ENCODE peak calls at places on chromosomes 2 and 18, in seven cellular contexts. One of them, this sample, is unnamed.

GRCh38 chr2:85921659-85922058 is 32.9 kb upstream of the ST3GAL5 start:
- DNase-seq in ureter: no peak
- DNase-seq in activated CD4-positive, alpha-beta T cell treated with anti-CD3 and anti-CD28 coated beads for 24 hours: no peak
- DNase-seq in T-helper 1 cell: no peak
- DNase-seq in NCI-H510A treated with DMSO at 0.1 percent for 48 hours: no peak
- DNase-seq in stimulated activated CD8-positive, alpha-beta memory T cell treated with anti-CD3 and anti-CD28 coated beads, Interleukin-7, amount 100 ng/mL, for 4 hours: no peak
- DNase-seq in upper lobe of right lung: no peak
- DNase-seq in this sample: no peak

GRCh38 chr2:218015831-218016521 is 13.2 kb upstream of the TNS1 start:
- DNase-seq in ureter: no peak
- DNase-seq in activated CD4-positive, alpha-beta T cell treated with anti-CD3 and anti-CD28 coated beads for 24 hours: no peak
- DNase-seq in T-helper 1 cell: no peak
- DNase-seq in NCI-H510A treated with DMSO at 0.1 percent for 48 hours: no peak
- DNase-seq in stimulated activated CD8-positive, alpha-beta memory T cell treated with anti-CD3 and anti-CD28 coated beads, Interleukin-7, amount 100 ng/mL, for 4 hours: no peak
- DNase-seq in upper lobe of right lung: no peak
- DNase-seq in this sample: no peak

GRCh38 chr18:47758000-47758399 is 172.5 kb downstream of the SMAD2 start:
- DNase-seq in ureter: no peak
- DNase-seq in activated CD4-positive, alpha-beta T cell treated with anti-CD3 and anti-CD28 coated beads for 24 hours: no peak
- DNase-seq in T-helper 1 cell: no peak
- DNase-seq in NCI-H510A treated with DMSO at 0.1 percent for 48 hours: no peak
- DNase-seq in stimulated activated CD8-positive, alpha-beta memory T cell treated with anti-CD3 and anti-CD28 coated beads, Interleukin-7, amount 100 ng/mL, for 4 hours: no peak
- DNase-seq in upper lobe of right lung: no peak
- DNase-seq in this sample: no peak

GRCh38 chr2:159744363-159744762 is 32.1 kb downstream of the MARCHF7 start:
- DNase-seq in ureter: no peak
- DNase-seq in activated CD4-positive, alpha-beta T cell treated with anti-CD3 and anti-CD28 coated beads for 24 hours: no peak
- DNase-seq in T-helper 1 cell: no peak
- DNase-seq in NCI-H510A treated with DMSO at 0.1 percent for 48 hours: no peak
- DNase-seq in stimulated activated CD8-positive, alpha-beta memory T cell treated with anti-CD3 and anti-CD28 coated beads, Interleukin-7, amount 100 ng/mL, for 4 hours: no peak
- DNase-seq in upper lobe of right lung: no peak
- DNase-seq in this sample: peak; percentile 32

GRCh38 chr2:86254576-86255538 is 55.6 kb downstream of the MRPL35 start:
- DNase-seq in ureter: peak; percentile 63
- DNase-seq in activated CD4-positive, alpha-beta T cell treated with anti-CD3 and anti-CD28 coated beads for 24 hours: no peak
- DNase-seq in T-helper 1 cell: no peak
- DNase-seq in NCI-H510A treated with DMSO at 0.1 percent for 48 hours: peak; percentile 20
- DNase-seq in stimulated activated CD8-positive, alpha-beta memory T cell treated with anti-CD3 and anti-CD28 coated beads, Interleukin-7, amount 100 ng/mL, for 4 hours: no peak
- DNase-seq in upper lobe of right lung: no peak
- DNase-seq in this sample: no peak

GRCh38 chr18:60894254-60894945 is 438.8 kb upstream of the CDH20 start:
- DNase-seq in ureter: no peak
- DNase-seq in activated CD4-positive, alpha-beta T cell treated with anti-CD3 and anti-CD28 coated beads for 24 hours: no peak
- DNase-seq in T-helper 1 cell: no peak
- DNase-seq in NCI-H510A treated with DMSO at 0.1 percent for 48 hours: no peak
- DNase-seq in stimulated activated CD8-positive, alpha-beta memory T cell treated with anti-CD3 and anti-CD28 coated beads, Interleukin-7, amount 100 ng/mL, for 4 hours: no peak
- DNase-seq in upper lobe of right lung: no peak
- DNase-seq in this sample: no peak

GRCh38 chr2:75790790-75791467 is 80.2 kb upstream of the GCFC2 start:
- DNase-seq in ureter: no peak
- DNase-seq in activated CD4-positive, alpha-beta T cell treated with anti-CD3 and anti-CD28 coated beads for 24 hours: no peak
- DNase-seq in T-helper 1 cell: no peak
- DNase-seq in NCI-H510A treated with DMSO at 0.1 percent for 48 hours: no peak
- DNase-seq in stimulated activated CD8-positive, alpha-beta memory T cell treated with anti-CD3 and anti-CD28 coated beads, Interleukin-7, amount 100 ng/mL, for 4 hours: no peak
- DNase-seq in upper lobe of right lung: no peak
- DNase-seq in this sample: no peak

GRCh38 chr2:52861606-52862005 is 906.0 kb upstream of the CHAC2 start:
- DNase-seq in ureter: no peak
- DNase-seq in activated CD4-positive, alpha-beta T cell treated with anti-CD3 and anti-CD28 coated beads for 24 hours: no peak
- DNase-seq in T-helper 1 cell: no peak
- DNase-seq in NCI-H510A treated with DMSO at 0.1 percent for 48 hours: no peak
- DNase-seq in stimulated activated CD8-positive, alpha-beta memory T cell treated with anti-CD3 and anti-CD28 coated beads, Interleukin-7, amount 100 ng/mL, for 4 hours: no peak
- DNase-seq in upper lobe of right lung: no peak
- DNase-seq in this sample: no peak

GRCh38 chr2:39488450-39488849 is 51.4 kb upstream of the MAP4K3 start:
- DNase-seq in ureter: no peak
- DNase-seq in activated CD4-positive, alpha-beta T cell treated with anti-CD3 and anti-CD28 coated beads for 24 hours: no peak
- DNase-seq in T-helper 1 cell: no peak
- DNase-seq in NCI-H510A treated with DMSO at 0.1 percent for 48 hours: no peak
- DNase-seq in stimulated activated CD8-positive, alpha-beta memory T cell treated with anti-CD3 and anti-CD28 coated beads, Interleukin-7, amount 100 ng/mL, for 4 hours: no peak
- DNase-seq in upper lobe of right lung: no peak
- DNase-seq in this sample: peak; percentile 93

GRCh38 chr2:230097841-230098240 is 29.1 kb upstream of the SLC16A14 start:
- DNase-seq in ureter: no peak
- DNase-seq in activated CD4-positive, alpha-beta T cell treated with anti-CD3 and anti-CD28 coated beads for 24 hours: no peak
- DNase-seq in T-helper 1 cell: no peak
- DNase-seq in NCI-H510A treated with DMSO at 0.1 percent for 48 hours: no peak
- DNase-seq in stimulated activated CD8-positive, alpha-beta memory T cell treated with anti-CD3 and anti-CD28 coated beads, Interleukin-7, amount 100 ng/mL, for 4 hours: no peak
- DNase-seq in upper lobe of right lung: no peak
- DNase-seq in this sample: no peak

GRCh38 chr2:210072922-210073509 is 70.6 kb downstream of the RPE start:
- DNase-seq in ureter: no peak
- DNase-seq in activated CD4-positive, alpha-beta T cell treated with anti-CD3 and anti-CD28 coated beads for 24 hours: no peak
- DNase-seq in T-helper 1 cell: peak; percentile 8
- DNase-seq in NCI-H510A treated with DMSO at 0.1 percent for 48 hours: no peak
- DNase-seq in stimulated activated CD8-positive, alpha-beta memory T cell treated with anti-CD3 and anti-CD28 coated beads, Interleukin-7, amount 100 ng/mL, for 4 hours: no peak
- DNase-seq in upper lobe of right lung: no peak
- DNase-seq in this sample: peak; percentile 38

GRCh38 chr2:134999536-134999935 is 47.7 kb downstream of the MAP3K19 start:
- DNase-seq in ureter: no peak
- DNase-seq in activated CD4-positive, alpha-beta T cell treated with anti-CD3 and anti-CD28 coated beads for 24 hours: no peak
- DNase-seq in T-helper 1 cell: no peak
- DNase-seq in NCI-H510A treated with DMSO at 0.1 percent for 48 hours: no peak
- DNase-seq in stimulated activated CD8-positive, alpha-beta memory T cell treated with anti-CD3 and anti-CD28 coated beads, Interleukin-7, amount 100 ng/mL, for 4 hours: no peak
- DNase-seq in upper lobe of right lung: no peak
- DNase-seq in this sample: no peak

GRCh38 chr18:43886341-43886740 is 609.1 kb upstream of the SYT4 start:
- DNase-seq in ureter: no peak
- DNase-seq in activated CD4-positive, alpha-beta T cell treated with anti-CD3 and anti-CD28 coated beads for 24 hours: no peak
- DNase-seq in T-helper 1 cell: no peak
- DNase-seq in NCI-H510A treated with DMSO at 0.1 percent for 48 hours: no peak
- DNase-seq in stimulated activated CD8-positive, alpha-beta memory T cell treated with anti-CD3 and anti-CD28 coated beads, Interleukin-7, amount 100 ng/mL, for 4 hours: no peak
- DNase-seq in upper lobe of right lung: no peak
- DNase-seq in this sample: no peak

GRCh38 chr18:24271381-24272331 is 126.0 kb downstream of the OSBPL1A start:
- DNase-seq in ureter: peak; percentile 69
- DNase-seq in activated CD4-positive, alpha-beta T cell treated with anti-CD3 and anti-CD28 coated beads for 24 hours: no peak
- DNase-seq in T-helper 1 cell: peak; percentile 19
- DNase-seq in NCI-H510A treated with DMSO at 0.1 percent for 48 hours: peak; percentile 42
- DNase-seq in stimulated activated CD8-positive, alpha-beta memory T cell treated with anti-CD3 and anti-CD28 coated beads, Interleukin-7, amount 100 ng/mL, for 4 hours: no peak
- DNase-seq in upper lobe of right lung: peak; percentile 92
- DNase-seq in this sample: peak; percentile 60

GRCh38 chr18:76274470-76275289 is 220.4 kb downstream of the ZNF516 start:
- DNase-seq in ureter: no peak
- DNase-seq in activated CD4-positive, alpha-beta T cell treated with anti-CD3 and anti-CD28 coated beads for 24 hours: no peak
- DNase-seq in T-helper 1 cell: no peak
- DNase-seq in NCI-H510A treated with DMSO at 0.1 percent for 48 hours: peak; percentile 67
- DNase-seq in stimulated activated CD8-positive, alpha-beta memory T cell treated with anti-CD3 and anti-CD28 coated beads, Interleukin-7, amount 100 ng/mL, for 4 hours: no peak
- DNase-seq in upper lobe of right lung: no peak
- DNase-seq in this sample: no peak

GRCh38 chr18:64090876-64091275 is 58.0 kb downstream of the LINC00305 start:
- DNase-seq in ureter: no peak
- DNase-seq in activated CD4-positive, alpha-beta T cell treated with anti-CD3 and anti-CD28 coated beads for 24 hours: no peak
- DNase-seq in T-helper 1 cell: no peak
- DNase-seq in NCI-H510A treated with DMSO at 0.1 percent for 48 hours: no peak
- DNase-seq in stimulated activated CD8-positive, alpha-beta memory T cell treated with anti-CD3 and anti-CD28 coated beads, Interleukin-7, amount 100 ng/mL, for 4 hours: no peak
- DNase-seq in upper lobe of right lung: no peak
- DNase-seq in this sample: no peak

GRCh38 chr2:213279961-213280360 is 4.3 kb upstream of the SPAG16 start:
- DNase-seq in ureter: no peak
- DNase-seq in activated CD4-positive, alpha-beta T cell treated with anti-CD3 and anti-CD28 coated beads for 24 hours: no peak
- DNase-seq in T-helper 1 cell: no peak
- DNase-seq in NCI-H510A treated with DMSO at 0.1 percent for 48 hours: no peak
- DNase-seq in stimulated activated CD8-positive, alpha-beta memory T cell treated with anti-CD3 and anti-CD28 coated beads, Interleukin-7, amount 100 ng/mL, for 4 hours: no peak
- DNase-seq in upper lobe of right lung: no peak
- DNase-seq in this sample: no peak

GRCh38 chr18:43159091-43159490 is 43.6 kb upstream of the RIT2 start:
- DNase-seq in ureter: no peak
- DNase-seq in activated CD4-positive, alpha-beta T cell treated with anti-CD3 and anti-CD28 coated beads for 24 hours: no peak
- DNase-seq in T-helper 1 cell: no peak
- DNase-seq in NCI-H510A treated with DMSO at 0.1 percent for 48 hours: no peak
- DNase-seq in stimulated activated CD8-positive, alpha-beta memory T cell treated with anti-CD3 and anti-CD28 coated beads, Interleukin-7, amount 100 ng/mL, for 4 hours: no peak
- DNase-seq in upper lobe of right lung: no peak
- DNase-seq in this sample: no peak

GRCh38 chr2:143730155-143730949 is 601.1 kb downstream of the ARHGAP15 start:
- DNase-seq in ureter: no peak
- DNase-seq in activated CD4-positive, alpha-beta T cell treated with anti-CD3 and anti-CD28 coated beads for 24 hours: peak; percentile 12
- DNase-seq in T-helper 1 cell: peak; percentile 71
- DNase-seq in NCI-H510A treated with DMSO at 0.1 percent for 48 hours: no peak
- DNase-seq in stimulated activated CD8-positive, alpha-beta memory T cell treated with anti-CD3 and anti-CD28 coated beads, Interleukin-7, amount 100 ng/mL, for 4 hours: no peak
- DNase-seq in upper lobe of right lung: no peak
- DNase-seq in this sample: no peak

GRCh38 chr2:54757496-54757895 is 34.0 kb downstream of the EML6 start:
- DNase-seq in ureter: no peak
- DNase-seq in activated CD4-positive, alpha-beta T cell treated with anti-CD3 and anti-CD28 coated beads for 24 hours: no peak
- DNase-seq in T-helper 1 cell: no peak
- DNase-seq in NCI-H510A treated with DMSO at 0.1 percent for 48 hours: peak; percentile 18
- DNase-seq in stimulated activated CD8-positive, alpha-beta memory T cell treated with anti-CD3 and anti-CD28 coated beads, Interleukin-7, amount 100 ng/mL, for 4 hours: no peak
- DNase-seq in upper lobe of right lung: no peak
- DNase-seq in this sample: no peak

GRCh38 chr2:64045938-64046337 is 26.7 kb upstream of the VPS54 start:
- DNase-seq in ureter: no peak
- DNase-seq in activated CD4-positive, alpha-beta T cell treated with anti-CD3 and anti-CD28 coated beads for 24 hours: no peak
- DNase-seq in T-helper 1 cell: no peak
- DNase-seq in NCI-H510A treated with DMSO at 0.1 percent for 48 hours: no peak
- DNase-seq in stimulated activated CD8-positive, alpha-beta memory T cell treated with anti-CD3 and anti-CD28 coated beads, Interleukin-7, amount 100 ng/mL, for 4 hours: no peak
- DNase-seq in upper lobe of right lung: no peak
- DNase-seq in this sample: no peak

This sample was measured in foreskin melanocyte.